ENCODE peak calls at places on chromosome 17, in nine cellular contexts. A, M, C, X, K, S, Q, I and T are unnamed samples.

GRCh38 chr17:59479141-59479540 is 86.3 kb upstream of the DHX40 start:
- DNase-seq in M (no peak), C (no peak), I (no peak), A (no peak), Q (no peak), S (no peak), K (no peak), X (no peak), T (no peak)

GRCh38 chr17:48757524-48757961 is 29.0 kb upstream of the HOXB13 start:
- DNase-seq in X (no peak), S (peak; percentile 54), I (no peak), A (no peak), C (no peak), M (no peak), K (no peak), Q (no peak), T (no peak)

GRCh38 chr17:59001158-59001814 is 105.4 kb downstream of the TRIM37 start:
- DNase-seq in C (no peak), X (peak; percentile 52), A (peak; percentile 34), S (peak; percentile 33), I (no peak), Q (no peak), K (peak; percentile 85), M (peak; percentile 67), T (no peak)

GRCh38 chr17:27496501-27496943 is 40.3 kb downstream of the KSR1 start:
- DNase-seq in X (no peak), C (no peak), M (peak; percentile 94), Q (peak; percentile 66), S (no peak), A (peak; percentile 79), I (no peak), K (no peak), T (no peak)

GRCh38 chr17:39848600-39848999 is 15.5 kb downstream of the IKZF3 start:
- DNase-seq in M (no peak), K (no peak), X (no peak), Q (no peak), I (no peak), S (no peak), A (no peak), C (no peak), T (no peak)

GRCh38 chr17:45011767-45012166 is 39.7 kb downstream of the DCAKD start:
- DNase-seq in S (no peak), C (no peak), A (no peak), Q (no peak), M (no peak), K (no peak), I (no peak), X (no peak), T (no peak)

GRCh38 chr17:50219345-50219744 is 17.9 kb upstream of the COL1A1 start:
- DNase-seq in M (no peak), A (peak; percentile 23), I (no peak), K (no peak), S (peak; percentile 94), C (no peak), Q (no peak), X (no peak), T (peak; percentile 82)

GRCh38 chr17:17351901-17352781 is 49.0 kb downstream of the NT5M start:
- DNase-seq in X (no peak), K (no peak), S (peak; percentile 47), Q (no peak), C (no peak), A (peak; percentile 48), I (no peak), M (peak; percentile 26), T (no peak)

GRCh38 chr17:39782481-39782880 is 44.7 kb downstream of the GRB7 start:
- DNase-seq in X (no peak), S (peak; percentile 51), I (no peak), C (no peak), A (peak; percentile 65), M (peak; percentile 28), Q (no peak), K (no peak), T (no peak)

GRCh38 chr17:76922967-76923366 is 54.8 kb downstream of the MGAT5B start:
- DNase-seq in C (no peak), S (no peak), I (no peak), A (no peak), K (no peak), M (no peak), Q (no peak), X (no peak), T (no peak)

GRCh38 chr17:61574542-61575351 is 16.3 kb downstream of the NACA2 start:
- DNase-seq in A (peak; percentile 81), X (no peak), M (peak; percentile 3), I (no peak), Q (no peak), C (peak; percentile 52), S (peak; percentile 89), K (no peak), T (peak; percentile 12)

GRCh38 chr17:47875011-47875471 is 21.0 kb upstream of the SP2 start:
- DNase-seq in S (no peak), M (no peak), A (no peak), I (no peak), C (no peak), Q (no peak), X (no peak), K (no peak), T (no peak)

GRCh38 chr17:29136998-29137730 is 43.0 kb downstream of the MYO18A start:
- DNase-seq in C (no peak), K (no peak), I (no peak), M (no peak), A (no peak), X (no peak), Q (no peak), S (peak; percentile 9), T (no peak)

GRCh38 chr17:47829870-47830269 is 1.5 kb downstream of the MRPL10 start:
- DNase-seq in I (no peak), X (no peak), K (no peak), S (no peak), C (no peak), A (no peak), M (no peak), Q (no peak), T (no peak)

GRCh38 chr17:64341181-64341580 is 49.5 kb downstream of the PECAM1 start:
- DNase-seq in C (no peak), A (no peak), X (no peak), I (no peak), M (no peak), Q (no peak), S (no peak), K (no peak), T (no peak)

GRCh38 chr17:80558046-80558445 is 13.4 kb downstream of the RPTOR start:
- DNase-seq in M (no peak), C (no peak), Q (no peak), S (no peak), I (no peak), X (no peak), A (no peak), K (no peak), T (no peak)

GRCh38 chr17:28982191-28982793 is 23.5 kb downstream of the SEZ6 start:
- DNase-seq in I (no peak), M (peak; percentile 64), X (no peak), Q (no peak), C (no peak), A (no peak), K (peak; percentile 24), S (no peak), T (no peak)

GRCh38 chr17:40361925-40362695 is 2.4 kb downstream of the GJD3 start:
- DNase-seq in S (no peak), Q (peak; percentile 58), K (no peak), I (no peak), X (no peak), M (no peak), A (no peak), C (no peak), T (no peak)

GRCh38 chr17:69870091-69870530 is 204.9 kb upstream of the KCNJ16 start:
- DNase-seq in K (no peak), M (no peak), S (peak; percentile 95), Q (peak; percentile 72), X (no peak), C (no peak), I (no peak), A (no peak), T (no peak)

GRCh38 chr17:75914643-75915265 is 10.1 kb upstream of the MRPL38 start:
- DNase-seq in K (no peak), M (no peak), Q (no peak), A (no peak), I (no peak), X (no peak), C (no peak), S (no peak), T (no peak)
- TF ChIP-seq CTCF in K (no peak), M (no peak), Q (no peak), A (no peak), I (no peak), X (no peak), C (no peak), S (no peak), T (no peak)

GRCh38 chr17:82531431-82531881 is 11.9 kb downstream of the FOXK2 start:
- DNase-seq in C (no peak), M (no peak), S (peak; percentile 83), Q (no peak), A (no peak), I (no peak), K (no peak), X (no peak), T (no peak)
- TF ChIP-seq CTCF in C (no peak), M (no peak), S (no peak), Q (no peak), A (no peak), I (no peak), K (no peak), X (no peak), T (no peak)

GRCh38 chr17:9170336-9170735 is 149.0 kb downstream of the NTN1 start:
- DNase-seq in I (no peak), Q (no peak), M (no peak), S (no peak), K (no peak), C (no peak), A (no peak), X (no peak), T (no peak)
- TF ChIP-seq CTCF in I (no peak), Q (no peak), M (no peak), S (no peak), K (no peak), C (no peak), A (no peak), X (no peak), T (no peak)

DNA sequence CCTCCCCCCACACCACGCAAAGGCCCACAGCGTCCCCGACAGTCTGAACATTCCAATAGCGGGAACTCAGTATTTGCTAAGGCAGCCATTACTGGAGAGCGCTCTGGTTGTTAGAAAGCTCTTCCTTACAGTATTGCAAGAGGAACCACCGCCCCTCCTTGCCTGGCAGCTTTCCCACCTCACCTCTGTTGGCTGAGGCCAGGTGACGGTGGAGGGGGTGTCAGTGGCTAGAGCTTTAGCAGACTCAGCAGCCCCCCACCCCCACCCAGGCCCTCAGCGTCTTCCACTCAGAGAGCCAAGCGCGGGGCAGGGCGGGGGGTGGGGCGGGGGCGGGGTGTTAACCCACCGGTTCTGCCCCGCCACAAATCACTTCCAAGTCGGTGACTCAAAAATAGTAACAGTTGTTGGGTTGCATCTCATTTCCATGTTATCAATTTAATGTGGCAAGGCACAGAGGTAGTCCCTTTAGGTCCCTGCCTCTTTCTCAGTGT is 2.3 kb upstream of the PLEKHH3 start:
- DNase-seq in C (peak; percentile 69), I (no peak), A (peak; percentile 76), S (peak; percentile 65), Q (peak; percentile 88), M (peak; percentile 76), X (peak; percentile 85), K (no peak), T (no peak)
- TF ChIP-seq CTCF in C (no peak), I (no peak), A (peak; percentile 18), S (no peak), Q (peak; percentile 15), M (no peak), X (no peak), K (no peak), T (no peak)

GRCh38 chr17:74008196-74008595 is 195.3 kb upstream of the RPL38 start:
- DNase-seq in A (peak; percentile 36), Q (no peak), I (no peak), K (no peak), X (no peak), M (no peak), C (no peak), S (peak; percentile 36), T (no peak)
- TF ChIP-seq CTCF in A (peak; percentile 27), Q (no peak), I (no peak), K (no peak), X (no peak), M (no peak), C (no peak), S (peak; percentile 66), T (no peak)